ENCODE peak calls at places on chromosome 1, in seven cellular contexts. M is cardiac fibroblast, N is adrenal gland, A is kidney, Z is fibroblast of lung, S is B cell, U is glutamatergic neuron. H is an unnamed sample.

GRCh38 chr1:198238121-198238520 is 81.3 kb downstream of the NEK7 start:
- DNase-seq in M (no peak), N (no peak), A (peak; percentile 28), Z (no peak), S (peak; percentile 44), U (no peak), H (no peak)

GRCh38 chr1:181090653-181091126 is 2.2 kb downstream of the IER5 start:
- DNase-seq in M (no peak), N (no peak), A (no peak), Z (peak; percentile 41), S (no peak), U (no peak), H (no peak)

GRCh38 chr1:226239421-226239820 is 16.0 kb downstream of the MIXL1 start:
- DNase-seq in M (no peak), N (no peak), A (no peak), Z (no peak), S (no peak), U (no peak), H (no peak)

GRCh38 chr1:222546548-222547259 is 1.2 kb downstream of the HHIPL2 start:
- DNase-seq in M (peak; percentile 78), N (peak; percentile 68), A (no peak), Z (peak; percentile 78), S (no peak), U (no peak), H (no peak)

GRCh38 chr1:246008256-246008901 is 498.7 kb downstream of the SMYD3 start:
- DNase-seq in M (no peak), N (no peak), A (no peak), Z (no peak), S (no peak), U (no peak), H (no peak)

GRCh38 chr1:1703796-1704195 is 11.2 kb upstream of the SLC35E2B start:
- DNase-seq in M (no peak), N (peak; percentile 41), A (no peak), Z (no peak), S (no peak), U (no peak), H (no peak)

GRCh38 chr1:234758851-234759250 is 148.9 kb upstream of the IRF2BP2 start:
- DNase-seq in M (no peak), N (no peak), A (no peak), Z (peak; percentile 38), S (no peak), U (no peak), H (peak; percentile 44)

GRCh38 chr1:248837045-248837793 is 805 bp upstream of the ZNF672 start:
- DNase-seq in M (no peak), N (peak; percentile 70), A (no peak), Z (no peak), S (no peak), U (no peak), H (no peak)

GRCh38 chr1:106961671-106962070 is 94.8 kb upstream of the PRMT6 start:
- DNase-seq in M (no peak), N (no peak), A (no peak), Z (no peak), S (no peak), U (no peak), H (no peak)

GRCh38 chr1:52234708-52235107 is 92.8 kb downstream of the ZFYVE9 start:
- DNase-seq in M (no peak), N (no peak), A (no peak), Z (peak; percentile 26), S (no peak), U (no peak), H (no peak)

GRCh38 chr1:236904874-236905741 is 99.1 kb downstream of the MT1HL1 start:
- DNase-seq in M (peak; percentile 90), N (peak; percentile 77), A (no peak), Z (peak; percentile 94), S (no peak), U (no peak), H (no peak)

GRCh38 chr1:44662683-44663030 is 11.6 kb downstream of the TMEM53 start:
- DNase-seq in M (no peak), N (no peak), A (no peak), Z (no peak), S (no peak), U (no peak), H (no peak)

GRCh38 chr1:87864676-87865075 is 536.0 kb downstream of the LMO4 start:
- DNase-seq in M (no peak), N (no peak), A (no peak), Z (no peak), S (no peak), U (no peak), H (no peak)

GRCh38 chr1:245222931-245223330 is 68.1 kb downstream of the KIF26B start:
- DNase-seq in M (no peak), N (no peak), A (no peak), Z (no peak), S (no peak), U (no peak), H (no peak)

GRCh38 chr1:15412843-15413242 is 3.2 kb downstream of the EFHD2 start:
- DNase-seq in M (no peak), N (peak; percentile 65), A (peak; percentile 65), Z (no peak), S (no peak), U (no peak), H (no peak)

GRCh38 chr1:230247921-230248778 is 178.0 kb downstream of the PGBD5 start:
- DNase-seq in M (no peak), N (peak; percentile 31), A (no peak), Z (no peak), S (no peak), U (no peak), H (no peak)

GRCh38 chr1:65254320-65255087 is 54.8 kb upstream of the DNAJC6 start:
- DNase-seq in M (peak; percentile 50), N (peak; percentile 85), A (peak; percentile 92), Z (peak; percentile 59), S (peak; percentile 97), U (peak; percentile 91), H (peak; percentile 64)
- TF ChIP-seq CTCF in M (no peak), N (no peak), A (peak; percentile 1), Z (no peak), S (peak; percentile 19), U (no peak), H (no peak)

GRCh38 chr1:169690489-169690888 is 20.9 kb downstream of the SELL start:
- DNase-seq in M (no peak), N (no peak), A (no peak), Z (no peak), S (no peak), U (no peak), H (no peak)

GRCh38 chr1:169692766-169693460 is 18.5 kb downstream of the SELL start:
- DNase-seq in M (no peak), N (no peak), A (no peak), Z (no peak), S (no peak), U (no peak), H (peak; percentile 28)

GRCh38 chr1:169696273-169697100 is 14.9 kb downstream of the SELL start:
- DNase-seq in M (no peak), N (no peak), A (no peak), Z (no peak), S (no peak), U (no peak), H (no peak)

GRCh38 chr1:169697769-169698168 is 13.7 kb downstream of the SELL start:
- DNase-seq in M (no peak), N (no peak), A (no peak), Z (no peak), S (no peak), U (no peak), H (no peak)

DNA sequence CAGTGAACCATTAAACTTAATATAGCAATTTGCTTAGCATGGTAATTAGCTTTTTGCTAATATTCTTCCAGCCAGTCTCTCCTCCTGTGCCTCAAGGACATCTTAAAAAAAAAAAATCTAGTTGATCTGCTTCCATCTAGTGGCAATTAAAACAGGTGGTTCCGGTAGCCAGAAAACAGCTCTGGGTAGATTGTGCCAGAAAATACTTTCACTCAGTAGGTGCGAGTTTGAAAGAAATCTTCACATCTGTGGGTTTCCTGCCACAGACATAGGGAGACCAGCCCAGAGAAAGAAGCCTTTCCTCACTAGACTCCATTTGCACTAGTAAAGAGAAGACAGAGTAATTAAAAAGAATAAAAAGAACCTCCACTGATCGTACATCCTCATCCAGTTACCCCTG is 17.1 kb downstream of the SELL start:
- DNase-seq in M (no peak), N (no peak), A (no peak), Z (no peak), S (no peak), U (no peak), H (peak; percentile 28)
- TF ChIP-seq CTCF in M (no peak), N (no peak), A (no peak), Z (no peak), S (peak; percentile 25), U (no peak), H (peak; percentile 20)

GRCh38 chr1:36097693-36098585 is 9.2 kb downstream of the ADPRS start:
- DNase-seq in M (no peak), N (peak; percentile 58), A (no peak), Z (no peak), S (no peak), U (no peak), H (no peak)

GRCh38 chr1:36098650-36099365 is 10.1 kb downstream of the ADPRS start:
- DNase-seq in M (no peak), N (no peak), A (no peak), Z (no peak), S (no peak), U (no peak), H (no peak)

GRCh38 chr1:36095760-36096405 is 7.2 kb downstream of the ADPRS start:
- DNase-seq in M (no peak), N (no peak), A (peak; percentile 59), Z (no peak), S (no peak), U (no peak), H (no peak)

GRCh38 chr1:36094621-36095061 is 5.9 kb downstream of the ADPRS start:
- DNase-seq in M (no peak), N (no peak), A (peak; percentile 30), Z (no peak), S (no peak), U (no peak), H (no peak)

DNA sequence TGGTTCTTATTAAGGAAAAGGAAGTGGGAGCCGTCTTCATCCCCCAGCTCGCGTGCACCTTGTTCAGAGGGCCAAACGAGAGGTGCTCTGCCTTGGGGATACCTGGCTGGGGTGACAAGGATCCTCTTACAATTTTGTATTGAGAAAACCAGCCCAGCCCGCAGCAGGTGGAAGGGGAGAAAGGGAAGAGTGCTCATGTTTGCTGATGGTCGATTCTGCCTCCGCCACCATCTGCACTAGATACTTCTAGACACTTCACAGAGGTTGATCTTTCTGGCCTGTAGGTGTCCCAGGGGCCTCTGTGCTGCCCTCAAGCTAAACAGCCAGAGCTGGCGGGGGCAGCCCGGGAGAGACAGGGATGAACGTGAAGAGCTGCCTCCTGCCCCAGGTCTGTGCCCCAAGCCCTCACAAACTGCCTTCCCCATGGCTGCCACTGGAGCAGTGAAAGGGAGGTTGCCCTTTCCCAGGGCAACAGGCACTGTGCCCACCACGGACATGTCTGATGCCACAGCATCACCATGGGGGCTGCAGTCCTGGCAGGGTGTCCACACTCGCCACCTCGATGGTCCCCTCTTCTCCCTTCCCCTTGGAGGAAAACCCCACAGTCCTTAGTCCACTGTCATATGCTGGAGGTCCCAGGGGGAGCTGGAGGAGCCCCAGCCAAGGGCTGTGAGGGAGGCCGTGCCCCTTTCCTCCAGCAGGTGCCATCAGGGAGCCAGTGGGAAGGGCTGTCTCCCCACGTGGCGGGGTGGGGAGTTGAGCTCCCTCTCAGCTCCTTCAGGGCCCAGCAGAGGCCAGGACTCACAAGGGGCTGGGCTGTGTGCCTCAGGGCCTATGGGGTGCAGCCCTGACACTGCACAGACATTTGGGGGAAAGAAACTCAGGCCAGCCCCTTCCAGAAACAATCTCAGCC is 8.1 kb downstream of the ADPRS start:
- DNase-seq in M (no peak), N (peak; percentile 65), A (peak; percentile 12), Z (no peak), S (no peak), U (peak; percentile 55), H (no peak)
- TF ChIP-seq CTCF in M (peak; percentile 21), N (peak; percentile 43), A (no peak), Z (no peak), S (no peak), U (peak; percentile 18), H (no peak)

GRCh38 chr1:104120488-104120887 is 370.8 kb downstream of the AMY1C start:
- DNase-seq in M (no peak), N (no peak), A (no peak), Z (no peak), S (no peak), U (no peak), H (no peak)
- TF ChIP-seq CTCF in M (no peak), N (peak; percentile 3), A (no peak), Z (no peak), S (no peak), U (no peak), H (no peak)